ENCODE peak calls at places on chromosomes 3 and 15, in five cellular contexts. J, E, F, H and W are unnamed samples.

GRCh38 chr3:16239082-16239770 is 25.5 kb downstream of the DPH3 start:
- DNase-seq in J (no peak), E (peak; percentile 31), F (no peak), H (no peak), W (no peak)

GRCh38 chr3:42042747-42043115 is 48.4 kb upstream of the TRAK1 start:
- DNase-seq in J (no peak), E (no peak), F (no peak), H (peak; percentile 45), W (no peak)

GRCh38 chr15:97978408-97979130 is 18.1 kb downstream of the ARRDC4 start:
- DNase-seq in J (no peak), E (no peak), F (no peak), H (peak; percentile 12), W (no peak)

GRCh38 chr3:99941211-99941610 is 123.5 kb downstream of the CMSS1 start:
- DNase-seq in J (no peak), E (no peak), F (no peak), H (no peak), W (no peak)

GRCh38 chr15:101017935-101018849 is 99.0 kb downstream of the LRRK1 start:
- DNase-seq in J (no peak), E (no peak), F (no peak), H (no peak), W (no peak)

GRCh38 chr3:58544546-58544945 is 7.6 kb upstream of the ACOX2 start:
- DNase-seq in J (no peak), E (no peak), F (no peak), H (no peak), W (no peak)

GRCh38 chr3:111338059-111338698 is 203.8 kb upstream of the CD96 start:
- DNase-seq in J (no peak), E (no peak), F (peak; percentile 18), H (peak; percentile 87), W (peak; percentile 85)

GRCh38 chr3:52983336-52983807 is 62.5 kb downstream of the SFMBT1 start:
- DNase-seq in J (no peak), E (no peak), F (peak; percentile 72), H (no peak), W (no peak)

GRCh38 chr3:142315083-142315482 is 89.7 kb upstream of the GK5 start:
- DNase-seq in J (no peak), E (no peak), F (no peak), H (peak; percentile 72), W (peak; percentile 20)

GRCh38 chr15:59166156-59166555 is 40.5 kb upstream of the LDHAL6B start:
- DNase-seq in J (no peak), E (no peak), F (no peak), H (no peak), W (peak; percentile 50)

GRCh38 chr3:190811775-190812480 is 50.6 kb downstream of the GMNC start:
- DNase-seq in J (no peak), E (peak; percentile 27), F (no peak), H (peak; percentile 65), W (peak; percentile 77)

GRCh38 chr3:187739125-187739560 is 6.1 kb downstream of the BCL6 start:
- DNase-seq in J (peak; percentile 47), E (peak; percentile 61), F (no peak), H (no peak), W (no peak)

GRCh38 chr3:38039899-38040261 is 872 bp downstream of the DLEC1 start:
- DNase-seq in J (peak; percentile 54), E (no peak), F (peak; percentile 64), H (peak; percentile 52), W (peak; percentile 57)
- H3K4me3 ChIP-seq in J (peak overlapping the region; percentile 57), E (peak overlapping the region; percentile 42), F (peak overlapping the region; percentile 65), H (no peak overlapping the region), W (no peak overlapping the region)

DNA sequence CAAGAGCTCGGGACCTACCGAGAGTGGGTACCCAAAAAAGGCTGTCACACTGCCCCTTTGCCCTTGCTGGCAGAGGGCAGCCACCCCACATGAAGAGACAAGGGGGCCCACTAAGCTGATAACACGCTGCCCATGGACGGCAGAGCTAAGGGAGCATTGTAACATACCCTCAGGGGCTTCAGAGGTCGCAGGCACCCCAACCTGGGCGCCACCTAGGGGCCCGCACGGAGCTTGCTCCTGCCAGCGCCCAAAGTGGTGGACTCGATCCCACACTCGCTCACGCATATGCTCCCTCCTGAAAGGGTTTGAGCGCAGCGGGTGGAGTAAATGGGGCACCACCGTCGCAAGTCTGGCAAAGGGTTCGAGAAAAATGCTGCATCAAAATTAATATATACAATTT is 975.4 kb downstream of the ZPLD1 start:
- DNase-seq in J (peak; percentile 4), E (no peak), F (no peak), H (no peak), W (no peak)
- TF ChIP-seq CTCF in J (no peak), E (no peak), F (no peak), H (no peak), W (peak; percentile 3)

GRCh38 chr3:72584262-72584661 is 264.0 kb downstream of the SHQ1 start:
- DNase-seq in J (no peak), E (no peak), F (no peak), H (no peak), W (no peak)
- H3K4me3 ChIP-seq in J (no peak overlapping the region), E (no peak overlapping the region), F (no peak overlapping the region), H (no peak overlapping the region), W (no peak overlapping the region)

GRCh38 chr15:88342666-88343065 is 86.1 kb upstream of the NTRK3 start:
- DNase-seq in J (no peak), E (no peak), F (no peak), H (no peak), W (no peak)

GRCh38 chr15:88335074-88335473 is 78.5 kb upstream of the NTRK3 start:
- DNase-seq in J (no peak), E (no peak), F (no peak), H (no peak), W (no peak)

GRCh38 chr15:88341653-88342052 is 85.1 kb upstream of the NTRK3 start:
- DNase-seq in J (no peak), E (no peak), F (no peak), H (no peak), W (no peak)

GRCh38 chr15:88334436-88334835 is 77.9 kb upstream of the NTRK3 start:
- DNase-seq in J (no peak), E (no peak), F (no peak), H (peak; percentile 18), W (no peak)

GRCh38 chr15:88337993-88338392 is 81.5 kb upstream of the NTRK3 start:
- DNase-seq in J (no peak), E (no peak), F (no peak), H (no peak), W (no peak)
- TF ChIP-seq CTCF in J (no peak), E (no peak), F (no peak), H (no peak), W (no peak)